ENCODE peak calls at places on chromosomes 2 and 18, in five cellular contexts. U is stomach, L is Peyer's patch, Q is lower lobe of right lung, P is tibial nerve. A is an unnamed sample.

GRCh38 chr2:67825476-67825875 is 237.3 kb downstream of the C1D start:
- DNase-seq in Q (no peak), L (no peak), U (no peak), P (no peak), A (no peak)

GRCh38 chr2:128395640-128396499 is 77.2 kb upstream of the HS6ST1 start:
- DNase-seq in Q (no peak), L (no peak), P (no peak), U (peak; percentile 20), A (no peak)

GRCh38 chr2:15142069-15142689 is 419.0 kb downstream of the NBAS start:
- DNase-seq in Q (no peak), P (no peak), U (no peak), L (no peak), A (no peak)

GRCh38 chr2:199148076-199148845 is 309.5 kb downstream of the SATB2 start:
- DNase-seq in L (no peak), P (no peak), U (no peak), Q (no peak), A (no peak)

GRCh38 chr2:98465456-98466201 is 21.0 kb downstream of the INPP4A start:
- DNase-seq in Q (peak; percentile 82), U (peak; percentile 75), L (peak; percentile 68), P (peak; percentile 32), A (peak; percentile 59)

GRCh38 chr2:96505231-96505889 is at the start of gene NEURL3:
- DNase-seq in Q (no peak), L (peak; percentile 69), P (no peak), U (no peak), A (no peak)

GRCh38 chr2:147773479-147773878 is 71.3 kb upstream of the ACVR2A start:
- DNase-seq in L (no peak), P (no peak), Q (no peak), U (no peak), A (no peak)

GRCh38 chr2:184597571-184597980 is 753 bp upstream of the ZNF804A start:
- DNase-seq in L (peak; percentile 52), U (no peak), P (peak; percentile 8), Q (peak; percentile 52), A (peak; percentile 38)

GRCh38 chr2:241852116-241852980 is 6.3 kb downstream of the PDCD1 start:
- DNase-seq in P (no peak), Q (peak; percentile 35), L (no peak), U (peak; percentile 17), A (peak; percentile 11)

GRCh38 chr2:54207666-54208195 is 48.3 kb downstream of the TSPYL6 start:
- DNase-seq in Q (no peak), U (no peak), P (no peak), L (no peak), A (no peak)

GRCh38 chr2:143321994-143322393 is 192.8 kb downstream of the ARHGAP15 start:
- DNase-seq in U (no peak), L (no peak), P (no peak), Q (no peak), A (no peak)

GRCh38 chr2:12087671-12088380 is 341.4 kb downstream of the LPIN1 start:
- DNase-seq in Q (no peak), L (no peak), U (no peak), P (no peak), A (no peak)

GRCh38 chr18:44799422-44800421 is 119.0 kb downstream of the SETBP1 start:
- DNase-seq in P (no peak), U (no peak), L (no peak), Q (no peak), A (no peak)

GRCh38 chr2:219565130-219566080 is 5.9 kb downstream of the OBSL1 start:
- DNase-seq in Q (no peak), U (no peak), P (no peak), L (no peak), A (no peak)

GRCh38 chr2:174603280-174603679 is 5.7 kb upstream of the WIPF1 start:
- DNase-seq in L (no peak), Q (no peak), P (peak; percentile 68), U (peak; percentile 50), A (peak; percentile 58)

GRCh38 chr2:2717406-2717805 is 386.3 kb upstream of the MYT1L start:
- DNase-seq in U (no peak), Q (peak; percentile 30), L (no peak), P (no peak), A (no peak)

GRCh38 chr2:203484266-203485112 is 50.6 kb downstream of the RAPH1 start:
- DNase-seq in L (no peak), P (peak; percentile 12), U (peak; percentile 32), Q (no peak), A (no peak)

GRCh38 chr2:154710078-154710477 is 11.6 kb downstream of the KCNJ3 start:
- DNase-seq in L (no peak), P (no peak), U (no peak), Q (no peak), A (no peak)

GRCh38 chr2:60478660-60479059 is 74.8 kb downstream of the BCL11A start:
- DNase-seq in Q (no peak), L (no peak), U (no peak), P (no peak), A (no peak)

GRCh38 chr2:144644549-144644948 is 124.6 kb upstream of the ZEB2 start:
- DNase-seq in L (no peak), Q (no peak), P (no peak), U (no peak), A (no peak)

GRCh38 chr2:208025814-208026184 is 472 bp upstream of the PLEKHM3 start:
- DNase-seq in Q (no peak), U (no peak), P (no peak), L (no peak), A (no peak)

GRCh38 chr2:43898134-43898957 is 59.6 kb downstream of the ABCG8 start:
- DNase-seq in U (peak; percentile 75), Q (peak; percentile 66), L (peak; percentile 75), P (no peak), A (no peak)
- TF ChIP-seq CTCF in U (no peak), Q (peak; percentile 46), L (no peak), P (no peak), A (no peak)

DNA sequence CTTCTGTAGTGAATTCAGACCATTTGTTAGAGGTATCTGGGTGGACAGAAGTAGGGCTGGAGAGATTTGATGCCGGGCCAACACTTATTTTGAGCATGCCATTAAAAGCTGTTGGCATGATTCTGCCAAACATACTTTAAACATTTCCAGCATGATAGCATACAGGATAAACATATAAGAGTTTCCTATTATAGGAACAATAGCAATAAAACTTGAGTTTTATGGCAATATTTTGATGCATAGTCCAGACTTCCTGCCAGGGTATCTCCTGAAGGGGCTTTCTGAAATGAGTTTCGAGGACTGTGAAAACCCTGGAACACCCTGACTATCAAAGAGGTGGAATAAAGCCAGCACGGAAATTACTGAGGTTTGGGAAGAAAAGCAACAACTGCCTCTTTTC is 1398.0 kb upstream of the NXPH2 start:
- DNase-seq in Q (no peak), P (no peak), U (no peak), L (no peak), A (no peak)
- H3K4me3 ChIP-seq in Q (no peak overlapping the region), P (no peak overlapping the region), U (no peak overlapping the region), L (no peak overlapping the region), A (no peak overlapping the region)

DNA sequence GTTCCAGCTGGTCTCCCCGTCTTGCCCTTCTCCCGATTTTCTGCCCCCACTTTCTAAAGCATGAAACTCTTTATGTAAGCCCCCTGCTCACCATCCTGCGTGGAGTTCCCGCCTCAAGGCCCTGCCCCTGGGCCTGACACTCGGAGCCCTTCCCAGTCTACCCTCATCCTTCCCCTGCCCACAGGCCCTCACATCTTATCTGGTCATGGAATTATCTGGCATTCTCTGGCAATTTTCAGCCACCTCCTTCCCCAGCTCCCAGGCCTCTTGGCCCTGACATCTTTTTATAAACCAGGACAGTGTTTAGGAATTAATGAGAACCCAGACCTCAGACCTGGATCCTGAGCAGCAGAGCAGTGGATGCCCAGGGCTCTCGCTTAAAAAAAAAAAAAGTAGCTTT is 61.7 kb downstream of the BOLA3 start:
- DNase-seq in Q (no peak), U (no peak), P (no peak), L (no peak), A (no peak)
- H3K36me3 ChIP-seq in Q (peaks cover 96% of the 10 kb centered on the region), U (peaks cover 92% of the 10 kb centered on the region), P (no peaks in the 10 kb centered on the region), L (peaks cover 84% of the 10 kb centered on the region), A (no peaks in the 10 kb centered on the region)

GRCh38 chr18:1585881-1586488 is 681.3 kb downstream of the ADCYAP1 start:
- DNase-seq in Q (no peak), L (no peak), P (no peak), U (no peak), A (no peak)
- TF ChIP-seq CTCF in Q (peak; percentile 47), L (no peak), P (peak; percentile 31), U (no peak), A (peak; percentile 33)

GRCh38 chr2:231660860-231661259 is 47.5 kb upstream of the PTMA start:
- DNase-seq in P (no peak), Q (no peak), L (no peak), U (peak; percentile 45), A (no peak)

GRCh38 chr2:231663458-231664290 is 44.7 kb upstream of the PTMA start:
- DNase-seq in U (no peak), Q (no peak), P (no peak), L (peak; percentile 51), A (no peak)

GRCh38 chr2:231662811-231663457 is 45.4 kb upstream of the PTMA start:
- DNase-seq in U (no peak), P (no peak), L (no peak), Q (peak; percentile 69), A (no peak)

GRCh38 chr2:231662028-231662810 is 46.1 kb upstream of the PTMA start:
- DNase-seq in L (peak; percentile 99), P (peak; percentile 94), Q (peak; percentile 97), U (peak; percentile 97), A (peak; percentile 99)

DNA sequence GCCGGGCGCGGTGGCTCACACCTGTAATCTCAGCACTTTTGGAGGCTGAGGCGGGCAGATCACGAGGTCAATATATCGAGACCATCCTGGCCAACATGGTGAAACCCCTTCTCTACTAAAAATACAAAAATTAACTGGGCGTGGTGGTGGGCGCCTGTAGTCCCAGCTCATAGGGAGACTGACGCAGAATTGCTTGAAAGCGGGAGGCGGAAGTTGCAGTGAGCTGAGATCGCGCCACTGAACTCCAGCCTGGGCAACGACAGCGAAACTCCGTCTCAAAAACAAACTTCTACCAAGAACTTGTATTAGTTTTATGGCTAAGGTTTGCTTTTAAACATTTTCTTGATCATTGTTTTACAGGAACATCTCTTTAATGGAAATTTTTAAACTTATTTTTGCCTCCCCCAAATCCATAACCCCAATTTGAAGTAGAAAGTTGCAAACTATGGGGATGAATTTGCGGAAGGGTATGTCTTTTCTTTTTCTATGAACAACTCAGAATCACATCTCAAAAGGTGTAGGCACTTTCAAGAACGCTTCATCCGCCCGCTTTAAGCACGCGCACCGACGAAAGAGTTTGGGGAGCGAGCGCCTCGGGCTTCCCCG is 46.8 kb upstream of the PTMA start:
- DNase-seq in L (no peak), Q (no peak), P (no peak), U (no peak), A (no peak)
- H3K4me3 ChIP-seq in L (peak overlapping the region; percentile 56), Q (peak overlapping the region; percentile 51), P (peak overlapping the region; percentile 61), U (peak overlapping the region; percentile 43), A (peak overlapping the region; percentile 67)